ENCODE peak calls at places on chromosomes 11 and 22, in five cellular contexts. V is AG04449, Y is cardiac fibroblast, N is hepatocyte, M is upper lobe of left lung. W is an unnamed sample.

GRCh38 chr11:102546923-102547471 is 16.4 kb upstream of the MMP7 start:
- DNase-seq in V (no peak), Y (no peak), N (no peak), M (no peak), W (no peak)

GRCh38 chr11:134476435-134477021 is 64.5 kb upstream of the B3GAT1 start:
- DNase-seq in V (no peak), Y (no peak), N (peak), M (no peak), W (no peak)

GRCh38 chr22:36612458-36612857 is 83.5 kb upstream of the EIF3D start:
- DNase-seq in V (no peak), Y (no peak), N (no peak), M (no peak), W (no peak)

GRCh38 chr11:65132238-65132987 is 1.9 kb downstream of the SYVN1 start:
- DNase-seq in V (no peak), Y (no peak), N (no peak), M (no peak), W (no peak)

GRCh38 chr22:33568934-33569496 is 351.3 kb downstream of the LARGE1 start:
- DNase-seq in V (no peak), Y (no peak), N (no peak), M (no peak), W (peak)

GRCh38 chr11:108985611-108986279 is 320.9 kb downstream of the DDX10 start:
- DNase-seq in V (peak), Y (peak), N (peak), M (no peak), W (peak)

GRCh38 chr22:20422965-20423635 is 14.5 kb downstream of the SCARF2 start:
- DNase-seq in V (no peak), Y (no peak), N (peak), M (no peak), W (no peak)

GRCh38 chr11:101718406-101718805 is 134.6 kb upstream of the TRPC6 start:
- DNase-seq in V (no peak), Y (peak), N (peak), M (no peak), W (no peak)

GRCh38 chr11:65778901-65779668 is 1.7 kb downstream of the AP5B1 start:
- DNase-seq in V (no peak), Y (no peak), N (peak), M (no peak), W (no peak)

GRCh38 chr22:17266261-17266971 is 47.2 kb upstream of the ADA2 start:
- DNase-seq in V (no peak), Y (no peak), N (peak), M (no peak), W (peak)

DNA sequence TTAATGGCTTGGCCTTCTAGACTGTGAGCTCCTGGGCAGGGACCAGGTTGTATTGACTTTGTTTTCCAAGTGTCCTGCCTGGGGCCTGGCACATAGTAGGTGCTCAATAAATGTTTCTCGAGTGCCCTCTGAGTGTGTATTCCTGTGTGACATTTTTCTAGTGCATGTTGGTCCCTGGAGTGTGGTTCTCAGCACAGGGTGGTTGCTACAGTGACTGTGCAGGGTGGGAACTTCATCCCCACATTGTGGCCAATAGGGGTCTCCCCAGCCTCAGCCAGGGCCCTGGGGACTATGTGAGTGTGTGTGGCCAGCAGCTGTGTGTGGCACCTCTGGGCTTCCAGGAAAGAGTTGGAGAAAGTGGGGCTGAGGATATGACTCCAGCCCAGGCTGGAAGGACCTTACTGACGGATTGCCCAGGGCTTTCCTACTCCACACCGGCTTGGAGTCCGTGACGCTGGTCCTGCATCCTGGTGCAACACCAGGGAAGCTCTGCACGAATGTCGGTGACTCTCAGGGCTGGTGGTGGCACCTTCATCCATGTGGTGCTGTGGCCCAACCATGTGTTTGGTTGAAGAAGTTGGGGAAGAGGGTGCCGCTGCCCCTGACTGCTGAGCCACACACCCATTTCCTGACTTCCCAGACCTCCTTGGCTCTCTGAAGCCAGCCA is 9.0 kb upstream of the MARK2 start:
- DNase-seq in V (no peak), Y (peak), N (no peak), M (no peak), W (peak)
- TF ChIP-seq CTCF in V (peak), Y (peak), N (peak), M (no peak), W (peak)

GRCh38 chr11:94507485-94507884 is 4.8 kb upstream of the C11orf97 start:
- DNase-seq in V (no peak), Y (peak), N (no peak), M (peak), W (no peak)
- H3K4me3 ChIP-seq in V (no peak), Y (no peak), N (no peak), M (no peak), W (no peak)

GRCh38 chr11:11788067-11788710 is 53.6 kb upstream of the USP47 start:
- DNase-seq in V (no peak), Y (no peak), N (no peak), M (no peak), W (no peak)

GRCh38 chr11:11786234-11786633 is 55.5 kb upstream of the USP47 start:
- DNase-seq in V (no peak), Y (peak), N (no peak), M (no peak), W (no peak)

GRCh38 chr11:11787305-11788066 is 54.3 kb upstream of the USP47 start:
- DNase-seq in V (no peak), Y (peak), N (peak), M (peak), W (peak)

GRCh38 chr11:11789735-11790369 is 51.9 kb upstream of the USP47 start:
- DNase-seq in V (no peak), Y (peak), N (peak), M (no peak), W (peak)

GRCh38 chr11:11786771-11787170 is 55.0 kb upstream of the USP47 start:
- DNase-seq in V (no peak), Y (peak), N (peak), M (no peak), W (peak)
- TF ChIP-seq CTCF in V (peak), Y (peak), N (peak), M (no peak), W (peak)

GRCh38 chr11:1546077-1546535 is 26.0 kb downstream of the DUSP8 start:
- DNase-seq in V (no peak), Y (no peak), N (peak), M (no peak), W (no peak)
- H3K4me3 ChIP-seq in V (no peak), Y (no peak), N (no peak), M (peak), W (no peak)